ENCODE peak calls at places on chromosomes 13 and 19, in nine cellular contexts. One of them, this sample, is unnamed.
A peak's percentile ranks its signal among the peaks of the same experiment; 100 is the strongest.

GRCh38 chr19:32197896-32198882 is 147.2 kb upstream of the ZNF507 start:
- DNase-seq in HCT116: no peak
- DNase-seq in transverse colon: no peak
- DNase-seq in stomach: no peak
- DNase-seq in prostate gland: no peak
- DNase-seq in breast epithelium: no peak
- DNase-seq in GM12891: no peak
- DNase-seq in K562: no peak
- DNase-seq in H1: no peak
- DNase-seq in this sample: no peak

GRCh38 chr13:35621989-35622388 is 145.5 kb upstream of the MAB21L1 start:
- DNase-seq in HCT116: no peak
- DNase-seq in transverse colon: no peak
- DNase-seq in stomach: no peak
- DNase-seq in prostate gland: no peak
- DNase-seq in breast epithelium: no peak
- DNase-seq in GM12891: no peak
- DNase-seq in K562: no peak
- DNase-seq in H1: no peak
- DNase-seq in this sample: no peak

GRCh38 chr19:42563352-42564210 is 31.1 kb downstream of the CEACAM8 start:
- DNase-seq in HCT116: peak; percentile 43
- DNase-seq in transverse colon: peak; percentile 35
- DNase-seq in stomach: peak; percentile 29
- DNase-seq in prostate gland: peak; percentile 42
- DNase-seq in breast epithelium: no peak
- DNase-seq in GM12891: peak; percentile 33
- DNase-seq in K562: peak; percentile 45
- DNase-seq in H1: no peak
- DNase-seq in this sample: no peak

GRCh38 chr13:19586904-19587634 is 25.7 kb upstream of the TPTE2 start:
- DNase-seq in HCT116: no peak
- DNase-seq in transverse colon: peak; percentile 55
- DNase-seq in stomach: peak; percentile 31
- DNase-seq in prostate gland: no peak
- DNase-seq in breast epithelium: no peak
- DNase-seq in GM12891: peak; percentile 50
- DNase-seq in K562: peak; percentile 51
- DNase-seq in H1: no peak
- DNase-seq in this sample: peak; percentile 32

GRCh38 chr13:106963151-106963550 is 395.2 kb upstream of the ARGLU1 start:
- DNase-seq in HCT116: no peak
- DNase-seq in transverse colon: no peak
- DNase-seq in stomach: no peak
- DNase-seq in prostate gland: no peak
- DNase-seq in breast epithelium: no peak
- DNase-seq in GM12891: no peak
- DNase-seq in K562: no peak
- DNase-seq in H1: no peak
- DNase-seq in this sample: no peak

GRCh38 chr13:74770361-74770760 is 636.2 kb upstream of the KLF12 start:
- DNase-seq in HCT116: no peak
- DNase-seq in transverse colon: no peak
- DNase-seq in stomach: no peak
- DNase-seq in prostate gland: no peak
- DNase-seq in breast epithelium: no peak
- DNase-seq in GM12891: no peak
- DNase-seq in K562: no peak
- DNase-seq in H1: no peak
- DNase-seq in this sample: no peak

GRCh38 chr13:29454931-29455481 is 140.5 kb downstream of the SLC7A1 start:
- DNase-seq in HCT116: peak; percentile 24
- DNase-seq in transverse colon: no peak
- DNase-seq in stomach: no peak
- DNase-seq in prostate gland: peak; percentile 13
- DNase-seq in breast epithelium: peak; percentile 41
- DNase-seq in GM12891: no peak
- DNase-seq in K562: peak; percentile 42
- DNase-seq in H1: no peak
- DNase-seq in this sample: no peak

GRCh38 chr13:113970810-113971470 is 2.9 kb downstream of the C13orf46 start:
- DNase-seq in HCT116: no peak
- DNase-seq in transverse colon: peak; percentile 75
- DNase-seq in stomach: peak; percentile 91
- DNase-seq in prostate gland: peak; percentile 96
- DNase-seq in breast epithelium: peak; percentile 91
- DNase-seq in GM12891: no peak
- DNase-seq in K562: no peak
- DNase-seq in H1: no peak
- DNase-seq in this sample: no peak

GRCh38 chr13:107203146-107203847 is 635.4 kb upstream of the ARGLU1 start:
- DNase-seq in HCT116: no peak
- DNase-seq in transverse colon: no peak
- DNase-seq in stomach: no peak
- DNase-seq in prostate gland: no peak
- DNase-seq in breast epithelium: no peak
- DNase-seq in GM12891: peak; percentile 7
- DNase-seq in K562: peak; percentile 3
- DNase-seq in H1: peak; percentile 19
- DNase-seq in this sample: peak; percentile 5

GRCh38 chr19:50465986-50466771 is 10.1 kb upstream of the EMC10 start:
- DNase-seq in HCT116: peak; percentile 42
- DNase-seq in transverse colon: peak; percentile 69
- DNase-seq in stomach: peak; percentile 60
- DNase-seq in prostate gland: no peak
- DNase-seq in breast epithelium: no peak
- DNase-seq in GM12891: no peak
- DNase-seq in K562: peak; percentile 74
- DNase-seq in H1: no peak
- DNase-seq in this sample: no peak

GRCh38 chr13:47932953-47933687 is 68.0 kb downstream of the SUCLA2 start:
- DNase-seq in HCT116: no peak
- DNase-seq in transverse colon: no peak
- DNase-seq in stomach: no peak
- DNase-seq in prostate gland: no peak
- DNase-seq in breast epithelium: no peak
- DNase-seq in GM12891: no peak
- DNase-seq in K562: no peak
- DNase-seq in H1: no peak
- DNase-seq in this sample: no peak

GRCh38 chr13:54879036-54879435 is 1850.4 kb downstream of the OLFM4 start:
- DNase-seq in HCT116: no peak
- DNase-seq in transverse colon: no peak
- DNase-seq in stomach: no peak
- DNase-seq in prostate gland: no peak
- DNase-seq in breast epithelium: no peak
- DNase-seq in GM12891: no peak
- DNase-seq in K562: no peak
- DNase-seq in H1: no peak
- DNase-seq in this sample: no peak

GRCh38 chr19:55909801-55910200 is 22.3 kb downstream of the NLRP13 start:
- DNase-seq in HCT116: no peak
- DNase-seq in transverse colon: no peak
- DNase-seq in stomach: no peak
- DNase-seq in prostate gland: no peak
- DNase-seq in breast epithelium: no peak
- DNase-seq in GM12891: no peak
- DNase-seq in K562: no peak
- DNase-seq in H1: no peak
- DNase-seq in this sample: no peak

GRCh38 chr13:89977203-89977602 is 1370.3 kb upstream of the MIR17HG start:
- DNase-seq in HCT116: no peak
- DNase-seq in transverse colon: no peak
- DNase-seq in stomach: no peak
- DNase-seq in prostate gland: no peak
- DNase-seq in breast epithelium: no peak
- DNase-seq in GM12891: no peak
- DNase-seq in K562: no peak
- DNase-seq in H1: no peak
- DNase-seq in this sample: no peak

GRCh38 chr19:47228937-47229673 is 1.9 kb downstream of the BBC3 start:
- DNase-seq in HCT116: no peak
- DNase-seq in transverse colon: peak; percentile 29
- DNase-seq in stomach: no peak
- DNase-seq in prostate gland: no peak
- DNase-seq in breast epithelium: peak; percentile 35
- DNase-seq in GM12891: no peak
- DNase-seq in K562: peak; percentile 60
- DNase-seq in H1: no peak
- DNase-seq in this sample: no peak

GRCh38 chr19:7540761-7541480 is 5.4 kb downstream of the PNPLA6 start:
- DNase-seq in HCT116: peak; percentile 36
- DNase-seq in transverse colon: no peak
- DNase-seq in stomach: no peak
- DNase-seq in prostate gland: no peak
- DNase-seq in breast epithelium: no peak
- DNase-seq in GM12891: no peak
- DNase-seq in K562: peak; percentile 73
- DNase-seq in H1: peak; percentile 56
- DNase-seq in this sample: no peak

GRCh38 chr13:66992183-66992582 is 238.0 kb downstream of the PCDH9 start:
- DNase-seq in HCT116: no peak
- DNase-seq in transverse colon: no peak
- DNase-seq in stomach: no peak
- DNase-seq in prostate gland: no peak
- DNase-seq in breast epithelium: no peak
- DNase-seq in GM12891: no peak
- DNase-seq in K562: no peak
- DNase-seq in H1: no peak
- DNase-seq in this sample: no peak

GRCh38 chr13:109144693-109145437 is 515.5 kb downstream of the MYO16 start:
- DNase-seq in HCT116: no peak
- DNase-seq in transverse colon: no peak
- DNase-seq in stomach: no peak
- DNase-seq in prostate gland: no peak
- DNase-seq in breast epithelium: no peak
- DNase-seq in GM12891: no peak
- DNase-seq in K562: no peak
- DNase-seq in H1: no peak
- DNase-seq in this sample: no peak

GRCh38 chr19:18648971-18649310 is 12.1 kb downstream of the KLHL26 start:
- DNase-seq in HCT116: no peak
- DNase-seq in transverse colon: no peak
- DNase-seq in stomach: no peak
- DNase-seq in prostate gland: no peak
- DNase-seq in breast epithelium: no peak
- DNase-seq in GM12891: no peak
- DNase-seq in K562: no peak
- DNase-seq in H1: no peak
- DNase-seq in this sample: no peak

GRCh38 chr19:737591-738093 is 13.3 kb upstream of the MISP start:
- DNase-seq in HCT116: no peak
- DNase-seq in transverse colon: peak; percentile 72
- DNase-seq in stomach: peak; percentile 52
- DNase-seq in prostate gland: no peak
- DNase-seq in breast epithelium: no peak
- DNase-seq in GM12891: peak; percentile 87
- DNase-seq in K562: peak; percentile 72
- DNase-seq in H1: peak; percentile 43
- DNase-seq in this sample: peak; percentile 82

GRCh38 chr13:42990991-42991891 is 800 bp downstream of the EPSTI1 start:
- DNase-seq in HCT116: no peak
- DNase-seq in transverse colon: no peak
- DNase-seq in stomach: no peak
- DNase-seq in prostate gland: peak; percentile 15
- DNase-seq in breast epithelium: no peak
- DNase-seq in GM12891: no peak
- DNase-seq in K562: no peak
- DNase-seq in H1: no peak
- DNase-seq in this sample: no peak

GRCh38 chr13:85163063-85163462 is 636.2 kb downstream of the SLITRK6 start:
- DNase-seq in HCT116: no peak
- DNase-seq in transverse colon: no peak
- DNase-seq in stomach: no peak
- DNase-seq in prostate gland: no peak
- DNase-seq in breast epithelium: no peak
- DNase-seq in GM12891: no peak
- DNase-seq in K562: no peak
- DNase-seq in H1: no peak
- DNase-seq in this sample: no peak

DNA sequence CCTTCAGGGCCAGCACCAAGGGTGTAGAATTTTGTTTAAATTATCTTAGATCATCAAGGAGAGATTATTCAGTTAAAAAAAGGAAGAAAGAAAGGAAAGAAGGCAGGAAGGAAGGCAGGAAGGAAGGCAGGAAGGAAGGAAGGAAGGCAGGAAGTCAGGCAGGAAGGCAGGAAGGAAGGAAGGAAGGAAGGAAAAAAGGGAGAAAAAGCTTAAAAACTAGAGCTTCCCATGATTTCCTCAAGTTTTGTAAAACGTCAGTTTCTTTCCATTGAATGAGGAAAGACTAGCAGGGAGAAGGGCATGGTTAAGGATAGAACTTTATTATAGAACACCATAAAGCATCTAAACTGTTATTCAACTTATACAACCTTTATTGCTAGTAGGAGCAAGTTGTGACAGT is 2672.0 kb upstream of the PCDH20 start:
- DNase-seq in HCT116: no peak
- DNase-seq in transverse colon: no peak
- DNase-seq in stomach: no peak
- DNase-seq in prostate gland: no peak
- DNase-seq in breast epithelium: no peak
- DNase-seq in GM12891: no peak
- DNase-seq in K562: no peak
- DNase-seq in H1: no peak
- DNase-seq in this sample: no peak
- TF ChIP-seq POLR2AphosphoS5 in HCT116: no peak
- TF ChIP-seq POLR2AphosphoS5 in transverse colon: no peak
- TF ChIP-seq POLR2AphosphoS5 in stomach: no peak
- TF ChIP-seq POLR2AphosphoS5 in prostate gland: no peak
- TF ChIP-seq POLR2AphosphoS5 in breast epithelium: no peak
- TF ChIP-seq POLR2AphosphoS5 in GM12891: no peak
- TF ChIP-seq POLR2AphosphoS5 in K562: no peak
- TF ChIP-seq POLR2AphosphoS5 in H1: no peak
- TF ChIP-seq POLR2AphosphoS5 in this sample: no peak

GRCh38 chr19:40716655-40717324 is at the start of the genes COQ8B and ITPKC:
- DNase-seq in HCT116: peak; percentile 95
- DNase-seq in transverse colon: peak; percentile 100
- DNase-seq in stomach: peak; percentile 100
- DNase-seq in prostate gland: peak; percentile 99
- DNase-seq in breast epithelium: peak; percentile 99
- DNase-seq in GM12891: peak; percentile 97
- DNase-seq in K562: peak; percentile 99
- DNase-seq in H1: peak; percentile 90
- DNase-seq in this sample: peak; percentile 94
- TF ChIP-seq POLR2A in HCT116: no peak
- TF ChIP-seq POLR2A in transverse colon: peak; percentile 86
- TF ChIP-seq POLR2A in stomach: no peak
- TF ChIP-seq POLR2A in prostate gland: peak; percentile 92
- TF ChIP-seq POLR2A in breast epithelium: peak; percentile 79
- TF ChIP-seq POLR2A in GM12891: no peak
- TF ChIP-seq POLR2A in K562: peak; percentile 77
- TF ChIP-seq POLR2A in H1: no peak
- TF ChIP-seq POLR2A in this sample: peak; percentile 29

GRCh38 chr19:13076320-13076719 is 26.3 kb downstream of the LYL1 start:
- DNase-seq in HCT116: no peak
- DNase-seq in transverse colon: no peak
- DNase-seq in stomach: no peak
- DNase-seq in prostate gland: no peak
- DNase-seq in breast epithelium: no peak
- DNase-seq in GM12891: no peak
- DNase-seq in K562: no peak
- DNase-seq in H1: no peak
- DNase-seq in this sample: no peak
- TF ChIP-seq POLR2AphosphoS5 in HCT116: no peak
- TF ChIP-seq POLR2AphosphoS5 in transverse colon: no peak
- TF ChIP-seq POLR2AphosphoS5 in stomach: no peak
- TF ChIP-seq POLR2AphosphoS5 in prostate gland: no peak
- TF ChIP-seq POLR2AphosphoS5 in breast epithelium: no peak
- TF ChIP-seq POLR2AphosphoS5 in GM12891: no peak
- TF ChIP-seq POLR2AphosphoS5 in K562: no peak
- TF ChIP-seq POLR2AphosphoS5 in H1: no peak
- TF ChIP-seq POLR2AphosphoS5 in this sample: no peak

GRCh38 chr19:38304866-38305429 is 897 bp downstream of the C19orf33 start:
- DNase-seq in HCT116: peak; percentile 96
- DNase-seq in transverse colon: peak; percentile 94
- DNase-seq in stomach: peak; percentile 93
- DNase-seq in prostate gland: peak; percentile 72
- DNase-seq in breast epithelium: peak; percentile 54
- DNase-seq in GM12891: no peak
- DNase-seq in K562: peak; percentile 98
- DNase-seq in H1: peak; percentile 83
- DNase-seq in this sample: no peak
- TF ChIP-seq POLR2A in HCT116: peak; percentile 84
- TF ChIP-seq POLR2A in transverse colon: peak; percentile 94
- TF ChIP-seq POLR2A in stomach: no peak
- TF ChIP-seq POLR2A in prostate gland: peak; percentile 49
- TF ChIP-seq POLR2A in breast epithelium: no peak
- TF ChIP-seq POLR2A in GM12891: no peak
- TF ChIP-seq POLR2A in K562: peak; percentile 49
- TF ChIP-seq POLR2A in H1: no peak
- TF ChIP-seq POLR2A in this sample: no peak

This sample was measured in GM12892.